ENCODE peak calls at places on chromosomes 3 and 15, in seven cellular contexts. One of them, this sample, is unnamed.
A peak's percentile ranks its signal among the peaks of the same experiment; 100 is the strongest.

GRCh38 chr3:46673151-46674030 is 20.1 kb downstream of the ALS2CL start:
- DNase-seq in AG09319: no peak
- DNase-seq in CD4-positive, alpha-beta memory T cell: no peak
- DNase-seq in SHP77: no peak
- DNase-seq in CD8-positive, alpha-beta T cell: no peak
- DNase-seq in activated T-helper 1 cell treated with anti-CD3 and anti-CD28 coated beads, Interleukin-12 subunit alpha, Interleukin-12 subunit beta, Interleukin-2, Interleukin-4 antibody, amounts not matched to agents 30 ng/mL and 10 ng/mL and 1 ng/mL, durations not matched to agents 14 hours and 24 hours and 36 hours: no peak
- DNase-seq in HFFc6: no peak
- DNase-seq in this sample: no peak

GRCh38 chr15:88440021-88440420 is 27.2 kb downstream of the MRPL46 start:
- DNase-seq in AG09319: no peak
- DNase-seq in CD4-positive, alpha-beta memory T cell: no peak
- DNase-seq in SHP77: no peak
- DNase-seq in CD8-positive, alpha-beta T cell: no peak
- DNase-seq in activated T-helper 1 cell treated with anti-CD3 and anti-CD28 coated beads, Interleukin-12 subunit alpha, Interleukin-12 subunit beta, Interleukin-2, Interleukin-4 antibody, amounts not matched to agents 30 ng/mL and 10 ng/mL and 1 ng/mL, durations not matched to agents 14 hours and 24 hours and 36 hours: no peak
- DNase-seq in HFFc6: peak; percentile 78
- DNase-seq in this sample: no peak

GRCh38 chr3:106473576-106474506 is 605.0 kb upstream of the CBLB start:
- DNase-seq in AG09319: no peak
- DNase-seq in CD4-positive, alpha-beta memory T cell: no peak
- DNase-seq in SHP77: no peak
- DNase-seq in CD8-positive, alpha-beta T cell: no peak
- DNase-seq in activated T-helper 1 cell treated with anti-CD3 and anti-CD28 coated beads, Interleukin-12 subunit alpha, Interleukin-12 subunit beta, Interleukin-2, Interleukin-4 antibody, amounts not matched to agents 30 ng/mL and 10 ng/mL and 1 ng/mL, durations not matched to agents 14 hours and 24 hours and 36 hours: no peak
- DNase-seq in HFFc6: no peak
- DNase-seq in this sample: no peak

GRCh38 chr3:124079912-124080276 is 88.0 kb upstream of the ROPN1 start:
- DNase-seq in AG09319: no peak
- DNase-seq in CD4-positive, alpha-beta memory T cell: no peak
- DNase-seq in SHP77: no peak
- DNase-seq in CD8-positive, alpha-beta T cell: no peak
- DNase-seq in activated T-helper 1 cell treated with anti-CD3 and anti-CD28 coated beads, Interleukin-12 subunit alpha, Interleukin-12 subunit beta, Interleukin-2, Interleukin-4 antibody, amounts not matched to agents 30 ng/mL and 10 ng/mL and 1 ng/mL, durations not matched to agents 14 hours and 24 hours and 36 hours: no peak
- DNase-seq in HFFc6: no peak
- DNase-seq in this sample: no peak

GRCh38 chr3:125651246-125651645 is 55.9 kb upstream of the OSBPL11 start:
- DNase-seq in AG09319: no peak
- DNase-seq in CD4-positive, alpha-beta memory T cell: no peak
- DNase-seq in SHP77: no peak
- DNase-seq in CD8-positive, alpha-beta T cell: no peak
- DNase-seq in activated T-helper 1 cell treated with anti-CD3 and anti-CD28 coated beads, Interleukin-12 subunit alpha, Interleukin-12 subunit beta, Interleukin-2, Interleukin-4 antibody, amounts not matched to agents 30 ng/mL and 10 ng/mL and 1 ng/mL, durations not matched to agents 14 hours and 24 hours and 36 hours: no peak
- DNase-seq in HFFc6: peak; percentile 38
- DNase-seq in this sample: no peak

GRCh38 chr3:8201886-8202285 is 299.7 kb upstream of the LMCD1 start:
- DNase-seq in AG09319: no peak
- DNase-seq in CD4-positive, alpha-beta memory T cell: no peak
- DNase-seq in SHP77: no peak
- DNase-seq in CD8-positive, alpha-beta T cell: no peak
- DNase-seq in activated T-helper 1 cell treated with anti-CD3 and anti-CD28 coated beads, Interleukin-12 subunit alpha, Interleukin-12 subunit beta, Interleukin-2, Interleukin-4 antibody, amounts not matched to agents 30 ng/mL and 10 ng/mL and 1 ng/mL, durations not matched to agents 14 hours and 24 hours and 36 hours: no peak
- DNase-seq in HFFc6: no peak
- DNase-seq in this sample: no peak

GRCh38 chr3:161508852-161509477 is 12.4 kb downstream of the OTOL1 start:
- DNase-seq in AG09319: no peak
- DNase-seq in CD4-positive, alpha-beta memory T cell: no peak
- DNase-seq in SHP77: no peak
- DNase-seq in CD8-positive, alpha-beta T cell: no peak
- DNase-seq in activated T-helper 1 cell treated with anti-CD3 and anti-CD28 coated beads, Interleukin-12 subunit alpha, Interleukin-12 subunit beta, Interleukin-2, Interleukin-4 antibody, amounts not matched to agents 30 ng/mL and 10 ng/mL and 1 ng/mL, durations not matched to agents 14 hours and 24 hours and 36 hours: no peak
- DNase-seq in HFFc6: peak; percentile 0
- DNase-seq in this sample: no peak

GRCh38 chr15:100334015-100334414 is 7.8 kb downstream of the ADAMTS17 start:
- DNase-seq in AG09319: no peak
- DNase-seq in CD4-positive, alpha-beta memory T cell: no peak
- DNase-seq in SHP77: no peak
- DNase-seq in CD8-positive, alpha-beta T cell: no peak
- DNase-seq in activated T-helper 1 cell treated with anti-CD3 and anti-CD28 coated beads, Interleukin-12 subunit alpha, Interleukin-12 subunit beta, Interleukin-2, Interleukin-4 antibody, amounts not matched to agents 30 ng/mL and 10 ng/mL and 1 ng/mL, durations not matched to agents 14 hours and 24 hours and 36 hours: no peak
- DNase-seq in HFFc6: no peak
- DNase-seq in this sample: no peak

GRCh38 chr15:28123408-28124023 is 24.4 kb upstream of the OCA2 start:
- DNase-seq in AG09319: no peak
- DNase-seq in CD4-positive, alpha-beta memory T cell: no peak
- DNase-seq in SHP77: peak; percentile 65
- DNase-seq in CD8-positive, alpha-beta T cell: peak; percentile 50
- DNase-seq in activated T-helper 1 cell treated with anti-CD3 and anti-CD28 coated beads, Interleukin-12 subunit alpha, Interleukin-12 subunit beta, Interleukin-2, Interleukin-4 antibody, amounts not matched to agents 30 ng/mL and 10 ng/mL and 1 ng/mL, durations not matched to agents 14 hours and 24 hours and 36 hours: peak; percentile 25
- DNase-seq in HFFc6: peak; percentile 74
- DNase-seq in this sample: peak; percentile 12

GRCh38 chr3:58404396-58404795 is 29.2 kb downstream of the PDHB start:
- DNase-seq in AG09319: no peak
- DNase-seq in CD4-positive, alpha-beta memory T cell: no peak
- DNase-seq in SHP77: no peak
- DNase-seq in CD8-positive, alpha-beta T cell: no peak
- DNase-seq in activated T-helper 1 cell treated with anti-CD3 and anti-CD28 coated beads, Interleukin-12 subunit alpha, Interleukin-12 subunit beta, Interleukin-2, Interleukin-4 antibody, amounts not matched to agents 30 ng/mL and 10 ng/mL and 1 ng/mL, durations not matched to agents 14 hours and 24 hours and 36 hours: no peak
- DNase-seq in HFFc6: peak; percentile 62
- DNase-seq in this sample: no peak

GRCh38 chr15:33142708-33143107 is 51.8 kb downstream of the FMN1 start:
- DNase-seq in AG09319: no peak
- DNase-seq in CD4-positive, alpha-beta memory T cell: no peak
- DNase-seq in SHP77: no peak
- DNase-seq in CD8-positive, alpha-beta T cell: no peak
- DNase-seq in activated T-helper 1 cell treated with anti-CD3 and anti-CD28 coated beads, Interleukin-12 subunit alpha, Interleukin-12 subunit beta, Interleukin-2, Interleukin-4 antibody, amounts not matched to agents 30 ng/mL and 10 ng/mL and 1 ng/mL, durations not matched to agents 14 hours and 24 hours and 36 hours: no peak
- DNase-seq in HFFc6: no peak
- DNase-seq in this sample: no peak